ENCODE peak calls at places on chromosomes 16 and 17, in five cellular contexts. H is heart right ventricle, O is DND-41, L is breast epithelium, U is ovary. K is an unnamed sample.

GRCh38 chr17:67132366-67132765 is 88.0 kb downstream of the CACNG1 start:
- DNase-seq in H (no peak), O (no peak), L (no peak), U (no peak), K (no peak)

GRCh38 chr16:35196313-35196712 is 1736.9 kb downstream of the TP53TG3F start:
- DNase-seq in H (no peak), O (no peak), L (no peak), U (no peak), K (no peak)

GRCh38 chr17:39704821-39705551 is 5.1 kb downstream of the ERBB2 start:
- DNase-seq in H (no peak), O (no peak), L (no peak), U (no peak), K (no peak)

GRCh38 chr17:5583426-5584382 is 605 bp downstream of the NLRP1 start:
- DNase-seq in H (peak), O (no peak), L (no peak), U (no peak), K (no peak)

GRCh38 chr16:5498562-5498961 is 401.0 kb upstream of the EEF2KMT start:
- DNase-seq in H (no peak), O (no peak), L (no peak), U (no peak), K (no peak)

GRCh38 chr16:84478172-84478948 is 26.1 kb downstream of the MEAK7 start:
- DNase-seq in H (no peak), O (no peak), L (no peak), U (no peak), K (no peak)

GRCh38 chr17:31726980-31727427 is 132.0 kb downstream of the COPRS start:
- DNase-seq in H (no peak), O (no peak), L (no peak), U (no peak), K (no peak)

GRCh38 chr17:10072086-10072485 is 126.3 kb downstream of the GAS7 start:
- DNase-seq in H (no peak), O (no peak), L (no peak), U (no peak), K (no peak)

GRCh38 chr16:78210305-78210704 is 110.9 kb downstream of the WWOX start:
- DNase-seq in H (no peak), O (no peak), L (no peak), U (no peak), K (no peak)

GRCh38 chr16:66859397-66860068 is 15.3 kb downstream of the CA7 start:
- DNase-seq in H (no peak), O (no peak), L (no peak), U (no peak), K (no peak)

GRCh38 chr17:2084766-2085647 is 30.1 kb downstream of the HIC1 start:
- DNase-seq in H (peak), O (no peak), L (no peak), U (peak), K (no peak)

GRCh38 chr17:78991017-78991783 is 11.5 kb upstream of the LGALS3BP start:
- DNase-seq in H (no peak), O (no peak), L (no peak), U (peak), K (no peak)

GRCh38 chr17:75707096-75707720 is 14.1 kb upstream of the ITGB4 start:
- DNase-seq in H (no peak), O (no peak), L (no peak), U (no peak), K (no peak)

GRCh38 chr16:73025111-73025505 is 22.8 kb downstream of the ZFHX3 start:
- DNase-seq in H (peak), O (no peak), L (no peak), U (no peak), K (no peak)

GRCh38 chr17:29048440-29049360 is 5.8 kb downstream of the PIPOX start:
- DNase-seq in H (no peak), O (peak), L (no peak), U (no peak), K (no peak)

GRCh38 chr17:31390748-31391495 is 553 bp upstream of the RAB11FIP4 start:
- DNase-seq in H (no peak), O (no peak), L (no peak), U (no peak), K (no peak)

GRCh38 chr16:17431904-17432625 is 38.7 kb downstream of the XYLT1 start:
- DNase-seq in H (no peak), O (no peak), L (no peak), U (no peak), K (no peak)

GRCh38 chr17:15893333-15894024 is 51.5 kb upstream of the ADORA2B start:
- DNase-seq in H (no peak), O (no peak), L (no peak), U (no peak), K (no peak)

GRCh38 chr17:70855401-70856054 is 686.2 kb downstream of the KCNJ2 start:
- DNase-seq in H (no peak), O (no peak), L (no peak), U (no peak), K (no peak)

GRCh38 chr17:40460585-40460975 is 17.3 kb downstream of the IGFBP4 start:
- DNase-seq in H (no peak), O (no peak), L (no peak), U (no peak), K (no peak)

GRCh38 chr17:74770498-74771318 is 5.4 kb downstream of the NAT9 start:
- DNase-seq in H (peak), O (no peak), L (peak), U (peak), K (peak)

GRCh38 chr16:59478806-59479205 is 744.7 kb upstream of the GOT2 start:
- DNase-seq in H (no peak), O (no peak), L (no peak), U (no peak), K (no peak)

GRCh38 chr16:11257131-11257938 is 1.3 kb upstream of the SOCS1 start:
- DNase-seq in H (peak), O (peak), L (peak), U (peak), K (peak)

GRCh38 chr16:52578007-52578828 is 31.3 kb upstream of the TOX3 start:
- DNase-seq in H (no peak), O (no peak), L (no peak), U (no peak), K (no peak)

GRCh38 chr17:10824874-10825273 is 13.0 kb downstream of the PIRT start:
- DNase-seq in H (no peak), O (no peak), L (no peak), U (no peak), K (no peak)

GRCh38 chr17:76266244-76266938 is 1.2 kb downstream of the UBALD2 start:
- DNase-seq in H (no peak), O (peak), L (no peak), U (no peak), K (no peak)

GRCh38 chr16:31528726-31529397 is 1.2 kb downstream of the AHSP start:
- DNase-seq in H (no peak), O (no peak), L (no peak), U (no peak), K (no peak)

GRCh38 chr16:17302620-17303019 is 168.1 kb downstream of the XYLT1 start:
- DNase-seq in H (no peak), O (no peak), L (no peak), U (no peak), K (no peak)

GRCh38 chr16:74226361-74226979 is 70.1 kb upstream of the PSMD7 start:
- DNase-seq in H (no peak), O (no peak), L (no peak), U (no peak), K (no peak)

GRCh38 chr17:75238684-75239191 is 22.7 kb downstream of the GGA3 start:
- DNase-seq in H (peak), O (peak), L (no peak), U (peak), K (peak)

DNA sequence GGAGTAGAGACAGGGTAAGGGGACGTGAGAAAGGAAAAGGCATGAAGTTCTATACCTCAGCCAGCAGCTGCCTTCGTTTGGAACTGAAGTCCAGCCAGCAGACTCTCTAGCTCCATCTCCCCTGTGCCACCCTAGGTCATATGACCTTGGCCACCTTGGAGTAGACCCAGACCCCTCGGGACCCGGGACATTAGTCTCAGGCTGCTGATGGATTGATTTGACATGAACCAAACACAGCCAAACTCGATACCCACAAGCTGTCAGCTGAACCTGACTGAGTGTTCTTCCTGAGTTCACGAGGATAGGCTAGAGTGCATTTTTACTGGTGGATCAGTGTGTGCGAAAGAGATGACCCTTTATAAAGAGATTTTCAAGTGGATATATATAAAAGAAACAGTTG is 68.5 kb downstream of the YPEL2 start:
- DNase-seq in H (no peak), O (no peak), L (no peak), U (no peak), K (no peak)
- H3K27ac ChIP-seq in H (peak), O (no peak), L (peak), U (peak), K (no peak)

DNA sequence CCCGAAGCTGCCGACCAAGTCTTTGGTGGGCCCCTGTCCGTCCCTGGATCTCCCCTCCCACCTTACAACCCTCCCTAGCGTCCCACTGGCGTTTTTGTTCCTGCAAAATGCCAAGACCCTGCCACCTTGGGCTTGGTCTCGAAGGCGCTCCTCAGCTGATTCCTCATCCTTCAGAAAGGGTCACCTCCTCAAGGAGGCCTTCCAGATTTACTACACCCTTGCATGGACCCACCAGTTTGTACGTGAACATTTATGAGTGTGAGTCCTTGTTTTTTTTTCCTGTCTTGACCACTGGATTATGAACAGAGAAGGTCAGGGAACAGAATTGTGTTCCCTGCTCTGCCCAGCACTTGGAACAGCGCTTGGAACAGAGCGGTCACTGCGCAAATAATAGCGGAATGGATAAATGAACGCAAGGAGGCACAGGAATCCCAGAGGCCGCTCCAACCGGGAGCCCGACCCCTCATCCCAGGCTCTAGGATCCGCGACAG is 895 bp upstream of the GFER start:
- DNase-seq in H (no peak), O (no peak), L (no peak), U (no peak), K (no peak)
- H3K4me3 ChIP-seq in H (peak), O (peak), L (peak), U (peak), K (peak)

DNA sequence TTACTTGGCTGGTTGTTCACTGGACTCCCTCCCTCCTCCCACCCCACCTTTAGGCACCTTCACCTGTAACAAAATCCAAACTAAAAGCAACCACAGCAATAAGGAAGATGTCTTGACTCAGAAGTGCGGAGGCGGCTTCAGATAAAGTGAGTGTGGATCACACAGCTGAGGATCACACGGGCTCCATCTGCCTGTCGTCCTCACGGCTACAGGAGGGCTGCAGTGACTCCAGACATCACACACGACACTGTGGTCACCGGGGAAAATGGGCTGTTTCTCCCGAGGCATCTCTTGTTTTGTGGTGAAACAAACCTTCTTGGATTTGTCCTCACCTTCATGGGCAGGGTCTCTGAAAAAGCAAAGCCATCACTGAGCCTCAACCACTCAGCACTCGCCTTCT is 7.9 kb upstream of the ACSF3 start:
- DNase-seq in H (no peak), O (no peak), L (no peak), U (no peak), K (no peak)
- H3K27ac ChIP-seq in H (no peak), O (no peak), L (no peak), U (no peak), K (no peak)

DNA sequence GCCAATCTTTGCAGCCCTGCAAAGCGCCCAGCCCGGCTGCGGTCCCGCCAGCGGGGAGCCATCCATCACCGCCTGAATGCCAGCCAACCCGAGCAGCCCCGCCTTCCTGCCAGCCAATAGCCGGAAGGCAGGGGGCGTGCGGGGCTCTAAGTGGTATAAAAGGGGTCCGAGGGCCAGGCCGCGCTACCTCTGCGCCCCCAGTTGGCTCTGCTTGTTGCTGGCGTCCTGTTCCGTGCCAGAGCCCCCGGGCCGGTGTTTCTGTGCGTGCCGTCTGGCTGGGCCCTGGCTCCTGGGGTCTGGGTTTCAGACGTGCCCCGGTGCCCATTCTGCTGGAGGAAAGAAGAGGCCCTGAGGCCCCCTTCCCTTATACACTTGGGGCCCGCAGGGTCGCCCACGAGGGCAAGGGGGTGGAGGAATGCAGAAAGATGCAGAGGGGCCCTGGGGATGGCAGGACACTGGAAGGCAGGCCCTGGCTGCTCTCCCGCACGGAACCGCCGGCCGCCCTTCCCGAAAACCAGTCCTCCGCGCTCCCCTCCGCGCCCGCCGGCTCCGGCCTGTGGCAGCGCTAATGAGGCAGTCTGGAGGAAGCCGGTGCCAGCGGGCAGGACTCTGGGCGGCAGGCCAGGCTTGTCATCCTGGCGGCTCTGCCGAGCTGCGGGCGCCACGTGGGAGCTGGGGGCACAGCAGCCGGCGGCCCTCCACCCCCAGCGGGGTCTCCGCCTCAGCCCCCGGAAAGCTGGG is 14.0 kb downstream of the COPZ2 start:
- DNase-seq in H (peak), O (no peak), L (peak), U (peak), K (peak)
- H3K4me3 ChIP-seq in H (peak), O (no peak), L (peak), U (peak), K (peak)

K was measured in effector memory CD4-positive, alpha-beta T cell.